ENCODE peak calls at places on chromosomes 12 and 14, in four cellular contexts. B is GM20000; U is stimulated activated CD4-positive, alpha-beta T cell treated with anti-CD3 and anti-CD28 coated beads, TNF-alpha, amount 100 ng/mL, for 24 hours; C is NCI-H2081. P is an unnamed sample.
A peak's percentile ranks its signal among the peaks of the same experiment; 100 is the strongest.

GRCh38 chr12:48980953-48981756 is 3.0 kb downstream of the WNT1 start:
- DNase-seq in B (peak; percentile 66), U (peak; percentile 25), C (no peak), P (peak; percentile 54)

GRCh38 chr12:110135012-110135411 is 10.9 kb downstream of the IFT81 start:
- DNase-seq in B (no peak), U (no peak), C (no peak), P (no peak)

GRCh38 chr14:64501326-64502171 is 2.1 kb downstream of the ZBTB25 start:
- DNase-seq in B (no peak), U (no peak), C (peak; percentile 3), P (no peak)

GRCh38 chr12:118356809-118357326 is 15.8 kb downstream of the TAOK3 start:
- DNase-seq in B (no peak), U (no peak), C (no peak), P (peak; percentile 39)

GRCh38 chr12:108583971-108584370 is 13.9 kb downstream of the TMEM119 start:
- DNase-seq in B (no peak), U (no peak), C (no peak), P (no peak)

GRCh38 chr14:78595797-78596196 is 425.6 kb downstream of the NRXN3 start:
- DNase-seq in B (no peak), U (no peak), C (peak; percentile 51), P (no peak)

GRCh38 chr14:89672636-89673279 is 255.7 kb upstream of the FOXN3 start:
- DNase-seq in B (no peak), U (no peak), C (no peak), P (no peak)

GRCh38 chr14:22358726-22359125 is 230.3 kb downstream of the DAD1 start:
- DNase-seq in B (no peak), U (no peak), C (no peak), P (no peak)

GRCh38 chr12:26298785-26299621 is 103.6 kb downstream of the SSPN start:
- DNase-seq in B (peak; percentile 83), U (no peak), C (no peak), P (peak; percentile 81)

GRCh38 chr14:72332871-72333270 is 400.6 kb downstream of the RGS6 start:
- DNase-seq in B (no peak), U (no peak), C (no peak), P (no peak)

GRCh38 chr14:39339003-39339402 is 93.2 kb downstream of the FBXO33 start:
- DNase-seq in B (no peak), U (no peak), C (peak; percentile 73), P (no peak)

GRCh38 chr14:49960453-49960852 is 67.6 kb downstream of the ARF6 start:
- DNase-seq in B (no peak), U (no peak), C (no peak), P (no peak)

GRCh38 chr12:112482734-112483133 is 64.0 kb downstream of the PTPN11 start:
- DNase-seq in B (no peak), U (no peak), C (no peak), P (no peak)

GRCh38 chr14:61560323-61560722 is 135.0 kb upstream of the HIF1A start:
- DNase-seq in B (no peak), U (no peak), C (no peak), P (no peak)

GRCh38 chr14:50954811-50955372 is 10.6 kb upstream of the PYGL start:
- DNase-seq in B (peak; percentile 70), U (no peak), C (peak; percentile 68), P (no peak)

GRCh38 chr12:125890983-125891382 is 825.7 kb downstream of the AACS start:
- DNase-seq in B (no peak), U (no peak), C (no peak), P (no peak)

GRCh38 chr14:35196571-35196970 is 74.2 kb downstream of the PRORP start:
- DNase-seq in B (no peak), U (no peak), C (no peak), P (no peak)

GRCh38 chr12:89040146-89040964 is 311.9 kb downstream of the DUSP6 start:
- DNase-seq in B (peak; percentile 62), U (peak; percentile 86), C (no peak), P (peak; percentile 70)

GRCh38 chr12:4089147-4089606 is 184.4 kb upstream of the CCND2 start:
- DNase-seq in B (no peak), U (no peak), C (no peak), P (no peak)

GRCh38 chr12:98968896-98969295 is 323.8 kb downstream of the APAF1 start:
- DNase-seq in B (no peak), U (no peak), C (no peak), P (no peak)